ENCODE peak calls at places on chromosomes 12 and 14, in seven cellular contexts. N is GM12865, I is fibroblast of lung, S is RWPE1, E is kidney epithelial cell, Z is stomach, M is endodermal cell. K is an unnamed sample.

GRCh38 chr12:56634837-56635538 is 4.9 kb upstream of the BAZ2A start:
- DNase-seq in N (peak; percentile 84), I (peak; percentile 82), S (peak; percentile 93), E (no peak), Z (peak; percentile 80), M (peak; percentile 95), K (peak; percentile 77)

GRCh38 chr12:54455760-54456469 is 17.5 kb downstream of the GTSF1 start:
- DNase-seq in N (no peak), I (no peak), S (no peak), E (no peak), Z (no peak), M (no peak), K (peak; percentile 86)

GRCh38 chr12:130634866-130635265 is 81.2 kb downstream of the RIMBP2 start:
- DNase-seq in N (no peak), I (no peak), S (no peak), E (no peak), Z (no peak), M (peak; percentile 58), K (no peak)

GRCh38 chr14:80981156-80981555 is 25.7 kb downstream of the TSHR start:
- DNase-seq in N (no peak), I (no peak), S (no peak), E (no peak), Z (no peak), M (no peak), K (peak; percentile 44)

GRCh38 chr12:27826076-27826475 is 46.0 kb upstream of the MANSC4 start:
- DNase-seq in N (no peak), I (no peak), S (no peak), E (no peak), Z (no peak), M (no peak), K (no peak)

GRCh38 chr14:68842298-68842697 is 49.4 kb upstream of the ZFP36L1 start:
- DNase-seq in N (no peak), I (peak; percentile 47), S (no peak), E (no peak), Z (no peak), M (no peak), K (no peak)

GRCh38 chr14:96231731-96232130 is 24.3 kb upstream of the BDKRB1 start:
- DNase-seq in N (no peak), I (no peak), S (no peak), E (no peak), Z (no peak), M (no peak), K (no peak)

GRCh38 chr14:97056086-97056485 is 258.9 kb downstream of the VRK1 start:
- DNase-seq in N (no peak), I (no peak), S (no peak), E (no peak), Z (no peak), M (no peak), K (no peak)

GRCh38 chr12:49365542-49365941 is 1.7 kb upstream of the SPATS2 start:
- DNase-seq in N (no peak), I (peak; percentile 93), S (no peak), E (no peak), Z (no peak), M (peak; percentile 19), K (no peak)

GRCh38 chr14:32620724-32621123 is 291.6 kb downstream of the AKAP6 start:
- DNase-seq in N (no peak), I (peak; percentile 56), S (no peak), E (no peak), Z (no peak), M (no peak), K (no peak)

GRCh38 chr14:100911665-100912316 is 8.3 kb upstream of the RTL1 start:
- DNase-seq in N (no peak), I (no peak), S (no peak), E (no peak), Z (no peak), M (no peak), K (no peak)

GRCh38 chr12:22530-23201 is 43.9 kb upstream of the IQSEC3 start:
- DNase-seq in N (no peak), I (no peak), S (no peak), E (no peak), Z (no peak), M (peak; percentile 26), K (no peak)

GRCh38 chr12:49232940-49233841 is 31.7 kb upstream of the TUBA1C start:
- DNase-seq in N (no peak), I (peak; percentile 73), S (no peak), E (no peak), Z (peak; percentile 37), M (peak; percentile 88), K (no peak)

GRCh38 chr12:104748790-104749189 is 209.3 kb downstream of the SLC41A2 start:
- DNase-seq in N (no peak), I (peak; percentile 76), S (no peak), E (no peak), Z (no peak), M (peak; percentile 45), K (no peak)

GRCh38 chr14:38171197-38171596 is 36.5 kb upstream of the SSTR1 start:
- DNase-seq in N (no peak), I (peak; percentile 25), S (peak; percentile 6), E (peak; percentile 45), Z (no peak), M (no peak), K (no peak)

GRCh38 chr14:49019467-49020100 is 566.6 kb downstream of the RPS29 start:
- DNase-seq in N (no peak), I (no peak), S (no peak), E (no peak), Z (no peak), M (no peak), K (no peak)

GRCh38 chr14:68785817-68786490 is 6.9 kb downstream of the ZFP36L1 start:
- DNase-seq in N (peak; percentile 50), I (peak; percentile 75), S (peak; percentile 72), E (no peak), Z (peak; percentile 33), M (peak; percentile 53), K (no peak)

DNA sequence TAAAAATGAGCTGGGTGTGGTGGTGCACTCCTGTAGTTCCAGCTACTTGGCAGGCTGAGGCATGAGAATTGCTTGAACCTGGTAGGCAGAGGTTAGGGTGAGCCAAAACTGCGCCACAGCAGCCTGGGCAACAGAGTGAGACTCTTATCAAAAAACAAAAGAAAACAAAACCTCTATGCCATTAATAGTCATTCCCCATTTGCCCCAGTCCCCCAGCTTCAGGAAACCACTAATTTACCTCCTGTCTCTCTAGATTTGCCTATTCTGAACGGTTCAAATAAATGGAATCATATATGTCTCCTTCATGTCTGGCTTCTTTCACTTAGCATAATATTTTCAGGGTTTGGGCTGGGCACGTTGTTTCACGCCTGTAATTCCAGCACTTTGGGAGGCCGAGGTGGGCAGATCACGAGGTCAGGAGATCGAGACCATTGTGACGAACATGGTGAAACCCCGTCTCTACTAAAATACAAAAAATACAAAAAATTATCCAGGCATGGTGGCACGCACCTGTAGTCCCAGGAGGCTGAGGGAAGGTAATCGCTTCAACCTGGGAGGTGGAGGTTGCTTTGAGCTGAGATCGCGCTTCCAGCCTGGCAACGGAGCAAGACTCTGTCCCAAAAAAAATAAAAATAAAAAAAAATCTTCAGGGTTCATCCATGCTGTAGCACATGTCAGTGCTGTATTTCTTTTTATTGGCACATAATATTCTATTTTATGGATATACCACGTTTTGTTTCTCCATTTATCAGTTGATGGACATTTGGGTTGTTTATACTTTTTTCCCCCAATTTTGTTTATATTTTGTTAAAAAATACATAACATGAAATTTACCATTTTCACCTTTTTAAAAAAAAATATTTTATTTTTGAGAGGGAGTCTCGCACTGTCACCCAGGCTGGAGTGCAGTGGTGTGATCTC is 31.9 kb downstream of the KNTC1 start:
- DNase-seq in N (peak; percentile 48), I (no peak), S (no peak), E (no peak), Z (no peak), M (no peak), K (no peak)
- TF ChIP-seq CTCF in N (no peak), I (no peak), S (no peak), E (no peak), Z (no peak), M (no peak), K (no peak)

GRCh38 chr12:15982921-15983320 is 71.8 kb downstream of the DERA start:
- DNase-seq in N (no peak), I (no peak), S (no peak), E (no peak), Z (no peak), M (no peak), K (no peak)

GRCh38 chr12:15984963-15985362 is 73.8 kb downstream of the DERA start:
- DNase-seq in N (no peak), I (no peak), S (no peak), E (no peak), Z (no peak), M (no peak), K (no peak)

GRCh38 chr12:15982071-15982470 is 70.9 kb downstream of the DERA start:
- DNase-seq in N (no peak), I (peak; percentile 20), S (no peak), E (no peak), Z (no peak), M (no peak), K (no peak)

GRCh38 chr12:15984097-15984800 is 73.1 kb downstream of the DERA start:
- DNase-seq in N (no peak), I (peak; percentile 72), S (no peak), E (no peak), Z (no peak), M (no peak), K (peak; percentile 89)

DNA sequence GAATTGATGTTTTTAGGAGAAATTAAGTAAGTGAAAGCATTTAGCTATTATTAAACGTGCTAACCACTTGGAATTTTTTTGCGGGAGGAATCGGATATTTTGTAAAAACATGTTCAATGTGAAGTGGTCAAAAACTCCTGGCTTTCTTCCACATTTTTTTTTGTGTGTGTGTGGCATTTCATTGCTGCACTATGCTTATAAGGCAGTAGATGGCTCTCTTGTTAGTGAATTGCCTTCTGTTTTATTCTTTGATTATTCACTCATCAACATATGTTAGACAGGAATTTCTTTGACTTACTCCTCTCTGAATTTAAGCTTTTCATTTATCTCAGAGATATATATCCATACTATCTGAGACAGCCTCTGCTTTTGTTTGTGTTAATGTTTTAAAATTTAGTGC is 71.3 kb downstream of the DERA start:
- DNase-seq in N (no peak), I (peak; percentile 61), S (peak; percentile 25), E (no peak), Z (no peak), M (no peak), K (no peak)
- TF ChIP-seq CTCF in N (no peak), I (peak; percentile 75), S (peak; percentile 14), E (peak; percentile 46), Z (no peak), M (peak; percentile 78), K (peak; percentile 66)

GRCh38 chr12:43728117-43728516 is 30.5 kb downstream of the PUS7L start:
- DNase-seq in N (no peak), I (no peak), S (no peak), E (no peak), Z (no peak), M (no peak), K (peak; percentile 10)
- TF ChIP-seq CTCF in N (peak; percentile 1), I (peak; percentile 8), S (peak; percentile 55), E (peak; percentile 22), Z (no peak), M (peak; percentile 63), K (peak; percentile 16)

GRCh38 chr12:89556976-89557375 is 31.1 kb upstream of the POC1B start:
- DNase-seq in N (no peak), I (peak; percentile 35), S (peak; percentile 14), E (no peak), Z (no peak), M (no peak), K (no peak)

GRCh38 chr12:89552376-89552775 is 26.5 kb upstream of the POC1B start:
- DNase-seq in N (no peak), I (peak; percentile 41), S (no peak), E (no peak), Z (no peak), M (no peak), K (no peak)

GRCh38 chr12:89547116-89547515 is 21.3 kb upstream of the POC1B start:
- DNase-seq in N (no peak), I (no peak), S (no peak), E (no peak), Z (no peak), M (no peak), K (no peak)

GRCh38 chr12:89551747-89552146 is 25.9 kb upstream of the POC1B start:
- DNase-seq in N (no peak), I (no peak), S (no peak), E (no peak), Z (no peak), M (peak; percentile 27), K (no peak)
- TF ChIP-seq CTCF in N (no peak), I (no peak), S (no peak), E (no peak), Z (no peak), M (no peak), K (no peak)

K was measured in LNCaP clone FGC.